ENCODE peak calls at places on chromosome 16, in seven cellular contexts. One of them, this sample, is unnamed.

GRCh38 chr16:73082608-73083007 is 34.7 kb upstream of the ZFHX3 start:
- DNase-seq in CD8-positive, alpha-beta T cell: no peak
- DNase-seq in mucosa of descending colon: no peak
- DNase-seq in cardiac muscle cell: no peak
- DNase-seq in tibial artery: peak; percentile 50
- DNase-seq in tibial nerve: no peak
- DNase-seq in adrenal gland: no peak
- DNase-seq in this sample: no peak

GRCh38 chr16:1821861-1822611 is 4.6 kb downstream of the HAGH start:
- DNase-seq in CD8-positive, alpha-beta T cell: no peak
- DNase-seq in mucosa of descending colon: no peak
- DNase-seq in cardiac muscle cell: no peak
- DNase-seq in tibial artery: no peak
- DNase-seq in tibial nerve: no peak
- DNase-seq in adrenal gland: no peak
- DNase-seq in this sample: no peak

GRCh38 chr16:70342016-70342415 is 4.7 kb upstream of the DDX19A start:
- DNase-seq in CD8-positive, alpha-beta T cell: no peak
- DNase-seq in mucosa of descending colon: no peak
- DNase-seq in cardiac muscle cell: peak; percentile 72
- DNase-seq in tibial artery: no peak
- DNase-seq in tibial nerve: no peak
- DNase-seq in adrenal gland: no peak
- DNase-seq in this sample: no peak

GRCh38 chr16:56635441-56635967 is 3.0 kb upstream of the MT1A start:
- DNase-seq in CD8-positive, alpha-beta T cell: no peak
- DNase-seq in mucosa of descending colon: no peak
- DNase-seq in cardiac muscle cell: no peak
- DNase-seq in tibial artery: no peak
- DNase-seq in tibial nerve: no peak
- DNase-seq in adrenal gland: no peak
- DNase-seq in this sample: no peak

GRCh38 chr16:79871906-79872305 is 271.4 kb upstream of the MAF start:
- DNase-seq in CD8-positive, alpha-beta T cell: no peak
- DNase-seq in mucosa of descending colon: no peak
- DNase-seq in cardiac muscle cell: no peak
- DNase-seq in tibial artery: no peak
- DNase-seq in tibial nerve: no peak
- DNase-seq in adrenal gland: no peak
- DNase-seq in this sample: no peak

GRCh38 chr16:53154513-53154912 is 99.7 kb downstream of the CHD9 start:
- DNase-seq in CD8-positive, alpha-beta T cell: no peak
- DNase-seq in mucosa of descending colon: no peak
- DNase-seq in cardiac muscle cell: peak; percentile 29
- DNase-seq in tibial artery: no peak
- DNase-seq in tibial nerve: no peak
- DNase-seq in adrenal gland: no peak
- DNase-seq in this sample: peak; percentile 49

GRCh38 chr16:17205279-17206139 is 265.3 kb downstream of the XYLT1 start:
- DNase-seq in CD8-positive, alpha-beta T cell: no peak
- DNase-seq in mucosa of descending colon: no peak
- DNase-seq in cardiac muscle cell: peak; percentile 56
- DNase-seq in tibial artery: no peak
- DNase-seq in tibial nerve: no peak
- DNase-seq in adrenal gland: no peak
- DNase-seq in this sample: no peak

GRCh38 chr16:56370836-56371235 is 54.5 kb downstream of the AMFR start:
- DNase-seq in CD8-positive, alpha-beta T cell: no peak
- DNase-seq in mucosa of descending colon: no peak
- DNase-seq in cardiac muscle cell: no peak
- DNase-seq in tibial artery: no peak
- DNase-seq in tibial nerve: no peak
- DNase-seq in adrenal gland: peak; percentile 77
- DNase-seq in this sample: no peak

GRCh38 chr16:81136331-81137011 is 40.3 kb upstream of the GCSH start:
- DNase-seq in CD8-positive, alpha-beta T cell: no peak
- DNase-seq in mucosa of descending colon: no peak
- DNase-seq in cardiac muscle cell: no peak
- DNase-seq in tibial artery: no peak
- DNase-seq in tibial nerve: peak; percentile 7
- DNase-seq in adrenal gland: no peak
- DNase-seq in this sample: no peak

GRCh38 chr16:48627148-48627547 is 17.2 kb upstream of the N4BP1 start:
- DNase-seq in CD8-positive, alpha-beta T cell: no peak
- DNase-seq in mucosa of descending colon: no peak
- DNase-seq in cardiac muscle cell: no peak
- DNase-seq in tibial artery: no peak
- DNase-seq in tibial nerve: no peak
- DNase-seq in adrenal gland: peak; percentile 28
- DNase-seq in this sample: no peak

GRCh38 chr16:8859913-8860881 is 8.6 kb downstream of the CARHSP1 start:
- DNase-seq in CD8-positive, alpha-beta T cell: no peak
- DNase-seq in mucosa of descending colon: no peak
- DNase-seq in cardiac muscle cell: no peak
- DNase-seq in tibial artery: peak; percentile 69
- DNase-seq in tibial nerve: peak; percentile 80
- DNase-seq in adrenal gland: peak; percentile 92
- DNase-seq in this sample: no peak

GRCh38 chr16:30924086-30924714 is 828 bp downstream of the FBXL19 start:
- DNase-seq in CD8-positive, alpha-beta T cell: no peak
- DNase-seq in mucosa of descending colon: peak; percentile 43
- DNase-seq in cardiac muscle cell: peak; percentile 42
- DNase-seq in tibial artery: no peak
- DNase-seq in tibial nerve: no peak
- DNase-seq in adrenal gland: no peak
- DNase-seq in this sample: no peak

GRCh38 chr16:30747331-30747730 is 894 bp upstream of the PHKG2 start:
- DNase-seq in CD8-positive, alpha-beta T cell: no peak
- DNase-seq in mucosa of descending colon: peak; percentile 40
- DNase-seq in cardiac muscle cell: no peak
- DNase-seq in tibial artery: no peak
- DNase-seq in tibial nerve: no peak
- DNase-seq in adrenal gland: no peak
- DNase-seq in this sample: no peak

GRCh38 chr16:24135624-24136296 is 120.4 kb upstream of the CACNG3 start:
- DNase-seq in CD8-positive, alpha-beta T cell: no peak
- DNase-seq in mucosa of descending colon: no peak
- DNase-seq in cardiac muscle cell: no peak
- DNase-seq in tibial artery: no peak
- DNase-seq in tibial nerve: no peak
- DNase-seq in adrenal gland: no peak
- DNase-seq in this sample: no peak

GRCh38 chr16:53515259-53515658 is 12.2 kb upstream of the AKTIP start:
- DNase-seq in CD8-positive, alpha-beta T cell: no peak
- DNase-seq in mucosa of descending colon: no peak
- DNase-seq in cardiac muscle cell: no peak
- DNase-seq in tibial artery: no peak
- DNase-seq in tibial nerve: no peak
- DNase-seq in adrenal gland: peak; percentile 61
- DNase-seq in this sample: no peak

GRCh38 chr16:22027633-22028032 is 19.7 kb downstream of the MOSMO start:
- DNase-seq in CD8-positive, alpha-beta T cell: no peak
- DNase-seq in mucosa of descending colon: no peak
- DNase-seq in cardiac muscle cell: no peak
- DNase-seq in tibial artery: no peak
- DNase-seq in tibial nerve: no peak
- DNase-seq in adrenal gland: no peak
- DNase-seq in this sample: no peak

GRCh38 chr16:29734826-29735225 is 11.0 kb downstream of the C16orf54 start:
- DNase-seq in CD8-positive, alpha-beta T cell: no peak
- DNase-seq in mucosa of descending colon: no peak
- DNase-seq in cardiac muscle cell: no peak
- DNase-seq in tibial artery: no peak
- DNase-seq in tibial nerve: no peak
- DNase-seq in adrenal gland: no peak
- DNase-seq in this sample: no peak

GRCh38 chr16:80746231-80746630 is 58.2 kb downstream of the CDYL2 start:
- DNase-seq in CD8-positive, alpha-beta T cell: no peak
- DNase-seq in mucosa of descending colon: no peak
- DNase-seq in cardiac muscle cell: no peak
- DNase-seq in tibial artery: no peak
- DNase-seq in tibial nerve: no peak
- DNase-seq in adrenal gland: no peak
- DNase-seq in this sample: no peak

GRCh38 chr16:49750341-49751011 is 105.4 kb downstream of the ZNF423 start:
- DNase-seq in CD8-positive, alpha-beta T cell: no peak
- DNase-seq in mucosa of descending colon: no peak
- DNase-seq in cardiac muscle cell: no peak
- DNase-seq in tibial artery: no peak
- DNase-seq in tibial nerve: no peak
- DNase-seq in adrenal gland: no peak
- DNase-seq in this sample: peak; percentile 80

GRCh38 chr16:16150117-16150877 is 73.0 kb downstream of the ABCC6 start:
- DNase-seq in CD8-positive, alpha-beta T cell: no peak
- DNase-seq in mucosa of descending colon: peak; percentile 30
- DNase-seq in cardiac muscle cell: no peak
- DNase-seq in tibial artery: peak; percentile 44
- DNase-seq in tibial nerve: no peak
- DNase-seq in adrenal gland: peak; percentile 94
- DNase-seq in this sample: peak; percentile 82

GRCh38 chr16:23435500-23435899 is 17.5 kb downstream of the COG7 start:
- DNase-seq in CD8-positive, alpha-beta T cell: peak; percentile 63
- DNase-seq in mucosa of descending colon: peak; percentile 81
- DNase-seq in cardiac muscle cell: peak; percentile 67
- DNase-seq in tibial artery: peak; percentile 39
- DNase-seq in tibial nerve: peak; percentile 46
- DNase-seq in adrenal gland: peak; percentile 77
- DNase-seq in this sample: peak; percentile 78

GRCh38 chr16:4664538-4665418 is 28.6 kb upstream of the NUDT16L1 start:
- DNase-seq in CD8-positive, alpha-beta T cell: peak; percentile 70
- DNase-seq in mucosa of descending colon: peak; percentile 73
- DNase-seq in cardiac muscle cell: no peak
- DNase-seq in tibial artery: no peak
- DNase-seq in tibial nerve: peak; percentile 54
- DNase-seq in adrenal gland: peak; percentile 73
- DNase-seq in this sample: no peak

GRCh38 chr16:4663756-4664465 is 29.5 kb upstream of the NUDT16L1 start:
- DNase-seq in CD8-positive, alpha-beta T cell: no peak
- DNase-seq in mucosa of descending colon: peak; percentile 61
- DNase-seq in cardiac muscle cell: no peak
- DNase-seq in tibial artery: peak; percentile 78
- DNase-seq in tibial nerve: peak; percentile 67
- DNase-seq in adrenal gland: peak; percentile 81
- DNase-seq in this sample: no peak

GRCh38 chr16:4660454-4661007 is 32.8 kb upstream of the NUDT16L1 start:
- DNase-seq in CD8-positive, alpha-beta T cell: peak; percentile 79
- DNase-seq in mucosa of descending colon: peak; percentile 29
- DNase-seq in cardiac muscle cell: peak; percentile 14
- DNase-seq in tibial artery: no peak
- DNase-seq in tibial nerve: no peak
- DNase-seq in adrenal gland: peak; percentile 85
- DNase-seq in this sample: peak; percentile 62

GRCh38 chr16:4659363-4660353 is 33.7 kb upstream of the NUDT16L1 start:
- DNase-seq in CD8-positive, alpha-beta T cell: peak; percentile 14
- DNase-seq in mucosa of descending colon: no peak
- DNase-seq in cardiac muscle cell: no peak
- DNase-seq in tibial artery: no peak
- DNase-seq in tibial nerve: no peak
- DNase-seq in adrenal gland: no peak
- DNase-seq in this sample: no peak

DNA sequence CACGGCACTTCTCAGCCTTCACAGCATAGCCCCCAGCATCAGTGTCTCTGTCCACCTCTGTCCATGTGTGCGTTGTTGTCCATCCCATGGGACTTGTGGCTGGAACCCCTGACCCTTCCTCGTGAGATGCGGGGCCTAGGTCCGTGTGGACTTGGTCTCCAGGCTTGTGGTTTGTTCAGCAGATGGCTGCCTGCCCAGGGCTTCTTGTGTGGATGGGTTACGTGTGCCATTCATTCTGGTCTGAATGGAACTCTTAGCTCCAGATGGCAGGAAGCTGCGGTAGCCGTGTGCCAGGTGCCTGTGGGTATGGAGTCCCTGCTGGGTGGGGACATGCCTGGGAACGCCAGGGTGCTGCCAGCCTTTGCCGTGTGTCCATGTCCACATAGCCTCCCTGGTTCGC is 31.7 kb upstream of the NUDT16L1 start:
- DNase-seq in CD8-positive, alpha-beta T cell: peak; percentile 12
- DNase-seq in mucosa of descending colon: no peak
- DNase-seq in cardiac muscle cell: no peak
- DNase-seq in tibial artery: no peak
- DNase-seq in tibial nerve: no peak
- DNase-seq in adrenal gland: no peak
- DNase-seq in this sample: no peak
- H3K4me1 ChIP-seq in CD8-positive, alpha-beta T cell: peaks cover 77% of the 10 kb centered on the region
- H3K4me1 ChIP-seq in mucosa of descending colon: peaks cover 28% of the 10 kb centered on the region
- H3K4me1 ChIP-seq in cardiac muscle cell: no peaks in the 10 kb centered on the region
- H3K4me1 ChIP-seq in tibial artery: peaks cover 21% of the 10 kb centered on the region
- H3K4me1 ChIP-seq in tibial nerve: peaks cover 44% of the 10 kb centered on the region
- H3K4me1 ChIP-seq in adrenal gland: peaks cover 7% of the 10 kb centered on the region
- H3K4me1 ChIP-seq in this sample: peaks cover 10% of the 10 kb centered on the region

GRCh38 chr16:85522842-85523601 is 90.1 kb upstream of the GSE1 start:
- DNase-seq in CD8-positive, alpha-beta T cell: no peak
- DNase-seq in mucosa of descending colon: peak; percentile 33
- DNase-seq in cardiac muscle cell: no peak
- DNase-seq in tibial artery: peak; percentile 48
- DNase-seq in tibial nerve: no peak
- DNase-seq in adrenal gland: no peak
- DNase-seq in this sample: peak; percentile 80
- TF ChIP-seq CTCF in CD8-positive, alpha-beta T cell: no peak
- TF ChIP-seq CTCF in mucosa of descending colon: no peak
- TF ChIP-seq CTCF in cardiac muscle cell: no peak
- TF ChIP-seq CTCF in tibial artery: no peak
- TF ChIP-seq CTCF in tibial nerve: no peak
- TF ChIP-seq CTCF in adrenal gland: no peak
- TF ChIP-seq CTCF in this sample: no peak

DNA sequence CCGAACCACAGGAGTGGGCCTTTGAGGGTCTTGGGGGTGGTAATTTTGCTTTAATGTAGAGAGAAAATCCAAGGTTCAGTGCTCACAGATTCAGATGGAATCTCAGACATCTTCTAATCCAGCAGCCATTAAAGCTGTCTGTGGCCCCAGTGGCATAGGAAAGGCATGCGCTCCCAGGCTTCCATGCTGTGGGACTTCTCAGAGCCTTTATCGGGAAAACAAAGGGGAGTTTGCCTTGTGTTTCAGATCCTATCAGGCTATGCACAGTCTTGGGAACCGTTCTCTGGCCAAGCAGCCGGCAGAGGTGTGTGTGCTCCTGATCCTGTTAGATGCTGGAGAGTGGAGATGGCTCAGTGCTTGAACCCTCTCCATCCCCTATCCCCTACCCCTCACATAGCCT is 7.8 kb downstream of the ADGRG1 start:
- DNase-seq in CD8-positive, alpha-beta T cell: no peak
- DNase-seq in mucosa of descending colon: no peak
- DNase-seq in cardiac muscle cell: no peak
- DNase-seq in tibial artery: no peak
- DNase-seq in tibial nerve: no peak
- DNase-seq in adrenal gland: no peak
- DNase-seq in this sample: no peak
- H3K4me1 ChIP-seq in CD8-positive, alpha-beta T cell: peaks cover 9% of the 10 kb centered on the region
- H3K4me1 ChIP-seq in mucosa of descending colon: peaks cover 28% of the 10 kb centered on the region
- H3K4me1 ChIP-seq in cardiac muscle cell: no peaks in the 10 kb centered on the region
- H3K4me1 ChIP-seq in tibial artery: peaks cover 38% of the 10 kb centered on the region
- H3K4me1 ChIP-seq in tibial nerve: peaks cover 83% of the 10 kb centered on the region
- H3K4me1 ChIP-seq in adrenal gland: peaks cover 9% of the 10 kb centered on the region
- H3K4me1 ChIP-seq in this sample: peaks cover 5% of the 10 kb centered on the region

DNA sequence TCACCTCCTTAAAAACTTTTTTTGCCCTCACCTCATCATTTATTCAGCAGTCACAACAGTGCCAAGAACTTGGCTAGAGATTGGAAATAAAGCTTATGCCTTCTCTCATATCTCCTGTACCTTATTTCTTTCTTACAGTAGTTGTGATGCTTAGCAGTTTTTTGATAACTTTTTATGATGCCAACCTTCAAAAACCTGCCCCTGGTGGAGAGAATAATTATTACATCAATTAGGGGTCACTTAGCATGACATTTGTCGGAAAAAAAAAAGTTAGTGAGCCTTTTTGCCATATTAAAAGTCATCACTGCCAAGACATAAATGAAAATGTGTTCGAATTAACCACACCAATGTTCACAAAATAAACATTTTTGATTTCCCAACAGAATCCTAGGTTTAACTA is 296.6 kb downstream of the WWOX start:
- DNase-seq in CD8-positive, alpha-beta T cell: no peak
- DNase-seq in mucosa of descending colon: no peak
- DNase-seq in cardiac muscle cell: peak; percentile 5
- DNase-seq in tibial artery: no peak
- DNase-seq in tibial nerve: no peak
- DNase-seq in adrenal gland: no peak
- DNase-seq in this sample: no peak
- TF ChIP-seq CTCF in CD8-positive, alpha-beta T cell: no peak
- TF ChIP-seq CTCF in mucosa of descending colon: no peak
- TF ChIP-seq CTCF in cardiac muscle cell: no peak
- TF ChIP-seq CTCF in tibial artery: no peak
- TF ChIP-seq CTCF in tibial nerve: no peak
- TF ChIP-seq CTCF in adrenal gland: no peak
- TF ChIP-seq CTCF in this sample: peak; percentile 17